ENCODE peak calls at places on chromosomes 2 and 18, in five cellular contexts. Q, X, Z, R and D are unnamed samples.

GRCh38 chr2:178101321-178102079 is 10.7 kb upstream of the RBM45 start:
- DNase-seq in Q (peak), X (no peak), Z (peak), R (no peak), D (no peak)

GRCh38 chr18:63137999-63138448 is 181.5 kb downstream of the BCL2 start:
- DNase-seq in Q (no peak), X (no peak), Z (no peak), R (no peak), D (no peak)

GRCh38 chr2:11018651-11019185 is 107.0 kb downstream of the KCNF1 start:
- DNase-seq in Q (no peak), X (no peak), Z (no peak), R (no peak), D (no peak)

GRCh38 chr2:25845843-25846505 is 32.3 kb downstream of the ASXL2 start:
- DNase-seq in Q (peak), X (no peak), Z (peak), R (no peak), D (no peak)

GRCh38 chr2:12824304-12824761 is 107.6 kb downstream of the TRIB2 start:
- DNase-seq in Q (peak), X (no peak), Z (peak), R (no peak), D (no peak)

GRCh38 chr2:10062931-10063365 is 17.3 kb downstream of the CYS1 start:
- DNase-seq in Q (no peak), X (no peak), Z (no peak), R (no peak), D (no peak)

GRCh38 chr2:104415284-104415683 is 438.6 kb upstream of the POU3F3 start:
- DNase-seq in Q (no peak), X (no peak), Z (no peak), R (no peak), D (no peak)

GRCh38 chr2:159715451-159715850 is 3.1 kb downstream of the MARCHF7 start:
- DNase-seq in Q (no peak), X (no peak), Z (no peak), R (no peak), D (no peak)

GRCh38 chr2:205802069-205802468 is 119.8 kb downstream of the NRP2 start:
- DNase-seq in Q (no peak), X (no peak), Z (no peak), R (no peak), D (no peak)